ENCODE peak calls at places on chromosomes 4 and X, in nine cellular contexts. One of them, this sample, is unnamed.

GRCh38 chr4:26330946-26331345 is 10.1 kb downstream of the RBPJ start:
- DNase-seq in GM23338: peak
- DNase-seq in H1: no peak
- DNase-seq in HCT116: no peak
- DNase-seq in heart right ventricle: no peak
- DNase-seq in A549: no peak
- DNase-seq in A673: no peak
- DNase-seq in BJ: no peak
- DNase-seq in fibroblast of mammary gland: no peak
- DNase-seq in this sample: no peak

GRCh38 chrX:108415891-108416290 is 22.3 kb downstream of the COL4A6 start:
- DNase-seq in GM23338: no peak
- DNase-seq in H1: no peak
- DNase-seq in HCT116: no peak
- DNase-seq in heart right ventricle: no peak
- DNase-seq in A549: no peak
- DNase-seq in A673: no peak
- DNase-seq in BJ: no peak
- DNase-seq in fibroblast of mammary gland: peak
- DNase-seq in this sample: no peak

GRCh38 chr4:68373513-68373912 is 23.6 kb upstream of the YTHDC1 start:
- DNase-seq in GM23338: peak
- DNase-seq in H1: peak
- DNase-seq in HCT116: no peak
- DNase-seq in heart right ventricle: peak
- DNase-seq in A549: no peak
- DNase-seq in A673: peak
- DNase-seq in BJ: no peak
- DNase-seq in fibroblast of mammary gland: peak
- DNase-seq in this sample: peak

GRCh38 chrX:69510137-69510715 is 6.1 kb downstream of the NALF2 start:
- DNase-seq in GM23338: no peak
- DNase-seq in H1: no peak
- DNase-seq in HCT116: no peak
- DNase-seq in heart right ventricle: no peak
- DNase-seq in A549: no peak
- DNase-seq in A673: no peak
- DNase-seq in BJ: no peak
- DNase-seq in fibroblast of mammary gland: no peak
- DNase-seq in this sample: no peak

GRCh38 chr4:72987741-72988729 is 81.5 kb downstream of the COX18 start:
- DNase-seq in GM23338: no peak
- DNase-seq in H1: no peak
- DNase-seq in HCT116: no peak
- DNase-seq in heart right ventricle: no peak
- DNase-seq in A549: no peak
- DNase-seq in A673: no peak
- DNase-seq in BJ: no peak
- DNase-seq in fibroblast of mammary gland: no peak
- DNase-seq in this sample: no peak

GRCh38 chr4:142845293-142846070 is 619 bp downstream of the INPP4B start:
- DNase-seq in GM23338: peak
- DNase-seq in H1: no peak
- DNase-seq in HCT116: no peak
- DNase-seq in heart right ventricle: peak
- DNase-seq in A549: no peak
- DNase-seq in A673: no peak
- DNase-seq in BJ: no peak
- DNase-seq in fibroblast of mammary gland: no peak
- DNase-seq in this sample: peak

GRCh38 chr4:27703771-27704170 is 843.1 kb downstream of the STIM2 start:
- DNase-seq in GM23338: no peak
- DNase-seq in H1: no peak
- DNase-seq in HCT116: no peak
- DNase-seq in heart right ventricle: no peak
- DNase-seq in A549: no peak
- DNase-seq in A673: no peak
- DNase-seq in BJ: no peak
- DNase-seq in fibroblast of mammary gland: no peak
- DNase-seq in this sample: no peak

GRCh38 chrX:38882894-38883620 is 81.8 kb downstream of the MID1IP1 start:
- DNase-seq in GM23338: no peak
- DNase-seq in H1: no peak
- DNase-seq in HCT116: peak
- DNase-seq in heart right ventricle: no peak
- DNase-seq in A549: no peak
- DNase-seq in A673: no peak
- DNase-seq in BJ: peak
- DNase-seq in fibroblast of mammary gland: peak
- DNase-seq in this sample: no peak

GRCh38 chr4:88613417-88613875 is 21.2 kb downstream of the HERC3 start:
- DNase-seq in GM23338: peak
- DNase-seq in H1: no peak
- DNase-seq in HCT116: no peak
- DNase-seq in heart right ventricle: no peak
- DNase-seq in A549: no peak
- DNase-seq in A673: peak
- DNase-seq in BJ: no peak
- DNase-seq in fibroblast of mammary gland: no peak
- DNase-seq in this sample: no peak

GRCh38 chrX:13902406-13902805 is 85.5 kb upstream of the GPM6B start:
- DNase-seq in GM23338: no peak
- DNase-seq in H1: no peak
- DNase-seq in HCT116: no peak
- DNase-seq in heart right ventricle: no peak
- DNase-seq in A549: no peak
- DNase-seq in A673: no peak
- DNase-seq in BJ: no peak
- DNase-seq in fibroblast of mammary gland: peak
- DNase-seq in this sample: no peak

GRCh38 chr4:148090503-148091476 is 351.4 kb downstream of the NR3C2 start:
- DNase-seq in GM23338: no peak
- DNase-seq in H1: no peak
- DNase-seq in HCT116: no peak
- DNase-seq in heart right ventricle: no peak
- DNase-seq in A549: no peak
- DNase-seq in A673: no peak
- DNase-seq in BJ: no peak
- DNase-seq in fibroblast of mammary gland: no peak
- DNase-seq in this sample: no peak

GRCh38 chr4:84496356-84497219 is 2.5 kb downstream of the NKX6-1 start:
- DNase-seq in GM23338: peak
- DNase-seq in H1: no peak
- DNase-seq in HCT116: no peak
- DNase-seq in heart right ventricle: no peak
- DNase-seq in A549: no peak
- DNase-seq in A673: no peak
- DNase-seq in BJ: no peak
- DNase-seq in fibroblast of mammary gland: no peak
- DNase-seq in this sample: no peak

GRCh38 chr4:84499065-84499982 is at the start of gene NKX6-1:
- DNase-seq in GM23338: peak
- DNase-seq in H1: peak
- DNase-seq in HCT116: peak
- DNase-seq in heart right ventricle: no peak
- DNase-seq in A549: peak
- DNase-seq in A673: peak
- DNase-seq in BJ: peak
- DNase-seq in fibroblast of mammary gland: peak
- DNase-seq in this sample: peak

GRCh38 chr4:84498203-84499026 is 677 bp downstream of the NKX6-1 start:
- DNase-seq in GM23338: peak
- DNase-seq in H1: no peak
- DNase-seq in HCT116: peak
- DNase-seq in heart right ventricle: no peak
- DNase-seq in A549: peak
- DNase-seq in A673: peak
- DNase-seq in BJ: no peak
- DNase-seq in fibroblast of mammary gland: peak
- DNase-seq in this sample: no peak

GRCh38 chr4:84497220-84497834 is 1.8 kb downstream of the NKX6-1 start:
- DNase-seq in GM23338: peak
- DNase-seq in H1: no peak
- DNase-seq in HCT116: no peak
- DNase-seq in heart right ventricle: no peak
- DNase-seq in A549: no peak
- DNase-seq in A673: peak
- DNase-seq in BJ: no peak
- DNase-seq in fibroblast of mammary gland: peak
- DNase-seq in this sample: no peak

DNA sequence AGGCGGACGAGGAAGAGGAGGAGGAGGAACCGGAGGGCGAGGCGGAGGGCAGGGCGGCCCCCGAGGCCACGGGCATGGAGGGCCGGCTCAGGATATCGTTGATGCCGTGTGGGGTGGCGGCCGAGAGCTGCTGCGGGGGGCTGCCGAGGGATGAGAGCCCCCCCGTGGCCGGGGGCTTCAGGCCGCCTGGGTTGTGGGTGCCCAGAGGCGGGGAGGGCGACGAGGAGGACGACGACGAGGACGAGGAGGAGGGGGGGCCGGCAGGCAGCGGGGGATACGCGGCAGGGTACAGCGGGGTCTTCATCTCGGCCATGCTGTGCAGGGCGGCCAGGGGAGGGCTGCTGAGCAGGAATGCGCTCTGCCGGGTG is 1.3 kb downstream of the NKX6-1 start:
- DNase-seq in GM23338: no peak
- DNase-seq in H1: no peak
- DNase-seq in HCT116: no peak
- DNase-seq in heart right ventricle: no peak
- DNase-seq in A549: no peak
- DNase-seq in A673: no peak
- DNase-seq in BJ: no peak
- DNase-seq in fibroblast of mammary gland: no peak
- DNase-seq in this sample: no peak
- H3K4me3 ChIP-seq in GM23338: peak
- H3K4me3 ChIP-seq in H1: peak
- H3K4me3 ChIP-seq in HCT116: peak
- H3K4me3 ChIP-seq in heart right ventricle: peak
- H3K4me3 ChIP-seq in A549: peak
- H3K4me3 ChIP-seq in A673: peak
- H3K4me3 ChIP-seq in BJ: peak
- H3K4me3 ChIP-seq in fibroblast of mammary gland: peak
- H3K4me3 ChIP-seq in this sample: peak

GRCh38 chrX:100635040-100635439 is 1.6 kb downstream of the TSPAN6 start:
- DNase-seq in GM23338: no peak
- DNase-seq in H1: no peak
- DNase-seq in HCT116: no peak
- DNase-seq in heart right ventricle: no peak
- DNase-seq in A549: no peak
- DNase-seq in A673: no peak
- DNase-seq in BJ: no peak
- DNase-seq in fibroblast of mammary gland: no peak
- DNase-seq in this sample: no peak

GRCh38 chrX:100642296-100642695 is 1.7 kb upstream of the SRPX2 start:
- DNase-seq in GM23338: peak
- DNase-seq in H1: no peak
- DNase-seq in HCT116: no peak
- DNase-seq in heart right ventricle: no peak
- DNase-seq in A549: no peak
- DNase-seq in A673: no peak
- DNase-seq in BJ: no peak
- DNase-seq in fibroblast of mammary gland: no peak
- DNase-seq in this sample: no peak

GRCh38 chrX:100635989-100636320 is 651 bp downstream of the TSPAN6 start:
- DNase-seq in GM23338: peak
- DNase-seq in H1: no peak
- DNase-seq in HCT116: no peak
- DNase-seq in heart right ventricle: no peak
- DNase-seq in A549: no peak
- DNase-seq in A673: no peak
- DNase-seq in BJ: no peak
- DNase-seq in fibroblast of mammary gland: no peak
- DNase-seq in this sample: no peak

GRCh38 chrX:100636321-100636991 is at the start of gene TSPAN6:
- DNase-seq in GM23338: peak
- DNase-seq in H1: peak
- DNase-seq in HCT116: peak
- DNase-seq in heart right ventricle: peak
- DNase-seq in A549: peak
- DNase-seq in A673: peak
- DNase-seq in BJ: peak
- DNase-seq in fibroblast of mammary gland: peak
- DNase-seq in this sample: peak
- TF ChIP-seq CTCF in GM23338: peak
- TF ChIP-seq CTCF in H1: peak
- TF ChIP-seq CTCF in HCT116: peak
- TF ChIP-seq CTCF in heart right ventricle: peak
- TF ChIP-seq CTCF in A549: peak
- TF ChIP-seq CTCF in A673: peak
- TF ChIP-seq CTCF in BJ: peak
- TF ChIP-seq CTCF in fibroblast of mammary gland: peak
- TF ChIP-seq CTCF in this sample: peak

GRCh38 chr4:1337951-1338751 is 8.9 kb upstream of the UVSSA start:
- DNase-seq in GM23338: no peak
- DNase-seq in H1: no peak
- DNase-seq in HCT116: no peak
- DNase-seq in heart right ventricle: no peak
- DNase-seq in A549: no peak
- DNase-seq in A673: no peak
- DNase-seq in BJ: no peak
- DNase-seq in fibroblast of mammary gland: no peak
- DNase-seq in this sample: no peak

GRCh38 chr4:1340181-1340747 is 6.7 kb upstream of the UVSSA start:
- DNase-seq in GM23338: no peak
- DNase-seq in H1: no peak
- DNase-seq in HCT116: no peak
- DNase-seq in heart right ventricle: no peak
- DNase-seq in A549: no peak
- DNase-seq in A673: no peak
- DNase-seq in BJ: no peak
- DNase-seq in fibroblast of mammary gland: no peak
- DNase-seq in this sample: no peak

GRCh38 chr4:1338752-1339414 is 8.1 kb upstream of the UVSSA start:
- DNase-seq in GM23338: no peak
- DNase-seq in H1: no peak
- DNase-seq in HCT116: no peak
- DNase-seq in heart right ventricle: no peak
- DNase-seq in A549: no peak
- DNase-seq in A673: no peak
- DNase-seq in BJ: no peak
- DNase-seq in fibroblast of mammary gland: no peak
- DNase-seq in this sample: no peak

GRCh38 chr4:1340861-1341260 is 6.1 kb upstream of the UVSSA start:
- DNase-seq in GM23338: no peak
- DNase-seq in H1: no peak
- DNase-seq in HCT116: no peak
- DNase-seq in heart right ventricle: no peak
- DNase-seq in A549: no peak
- DNase-seq in A673: no peak
- DNase-seq in BJ: no peak
- DNase-seq in fibroblast of mammary gland: no peak
- DNase-seq in this sample: no peak

GRCh38 chr4:1339489-1339888 is 7.5 kb upstream of the UVSSA start:
- DNase-seq in GM23338: no peak
- DNase-seq in H1: no peak
- DNase-seq in HCT116: no peak
- DNase-seq in heart right ventricle: no peak
- DNase-seq in A549: no peak
- DNase-seq in A673: no peak
- DNase-seq in BJ: no peak
- DNase-seq in fibroblast of mammary gland: no peak
- DNase-seq in this sample: no peak
- H3K4me3 ChIP-seq in GM23338: no peak
- H3K4me3 ChIP-seq in H1: no peak
- H3K4me3 ChIP-seq in HCT116: no peak
- H3K4me3 ChIP-seq in heart right ventricle: no peak
- H3K4me3 ChIP-seq in A549: no peak
- H3K4me3 ChIP-seq in A673: no peak
- H3K4me3 ChIP-seq in BJ: no peak
- H3K4me3 ChIP-seq in fibroblast of mammary gland: no peak
- H3K4me3 ChIP-seq in this sample: no peak

GRCh38 chr4:5018096-5018495 is 1.2 kb downstream of the CYTL1 start:
- DNase-seq in GM23338: no peak
- DNase-seq in H1: no peak
- DNase-seq in HCT116: no peak
- DNase-seq in heart right ventricle: no peak
- DNase-seq in A549: no peak
- DNase-seq in A673: no peak
- DNase-seq in BJ: no peak
- DNase-seq in fibroblast of mammary gland: no peak
- DNase-seq in this sample: no peak
- TF ChIP-seq CTCF in GM23338: peak
- TF ChIP-seq CTCF in H1: no peak
- TF ChIP-seq CTCF in HCT116: peak
- TF ChIP-seq CTCF in heart right ventricle: no peak
- TF ChIP-seq CTCF in A549: no peak
- TF ChIP-seq CTCF in A673: peak
- TF ChIP-seq CTCF in BJ: peak
- TF ChIP-seq CTCF in fibroblast of mammary gland: peak
- TF ChIP-seq CTCF in this sample: no peak